ENCODE peak calls at places on chromosomes 16 and 17, in nine cellular contexts. G, E, T, I, S, O, N, F and B are unnamed samples.
A peak's percentile ranks its signal among the peaks of the same experiment; 100 is the strongest.

GRCh38 chr16:31274831-31275816 is 15.3 kb downstream of the ITGAM start:
- DNase-seq in E (no peak), G (no peak), T (no peak), I (no peak), F (no peak), O (no peak), S (no peak), N (no peak), B (no peak)

GRCh38 chr16:457732-458400 is 32.4 kb downstream of the RAB11FIP3 start:
- DNase-seq in T (no peak), F (no peak), S (no peak), I (peak; percentile 53), N (no peak), G (no peak), O (peak; percentile 22), E (peak; percentile 41), B (no peak)

GRCh38 chr17:64500487-64500859 is 3.6 kb upstream of the POLG2 start:
- DNase-seq in O (no peak), F (no peak), S (no peak), G (no peak), I (no peak), T (no peak), N (no peak), E (no peak), B (no peak)

GRCh38 chr17:62688398-62689140 is 61.1 kb downstream of the MRC2 start:
- DNase-seq in G (no peak), E (no peak), F (no peak), T (no peak), S (no peak), I (no peak), O (no peak), N (no peak), B (no peak)

GRCh38 chr16:81650982-81651562 is 128.0 kb upstream of the PLCG2 start:
- DNase-seq in G (no peak), F (no peak), E (peak; percentile 45), T (no peak), S (no peak), O (peak; percentile 87), I (peak; percentile 66), N (no peak), B (no peak)

GRCh38 chr17:55308613-55309332 is 44.0 kb downstream of the HLF start:
- DNase-seq in O (no peak), I (no peak), G (no peak), T (no peak), F (no peak), S (no peak), N (no peak), E (no peak), B (no peak)

GRCh38 chr17:81703747-81704654 is 834 bp downstream of the MRPL12 start:
- DNase-seq in E (no peak), I (no peak), G (no peak), S (no peak), N (no peak), T (no peak), F (no peak), O (no peak), B (no peak)

GRCh38 chr17:21210411-21211076 is 3.4 kb downstream of the TMEM11 start:
- DNase-seq in T (no peak), S (no peak), F (no peak), N (no peak), E (no peak), G (no peak), O (no peak), I (no peak), B (no peak)

GRCh38 chr17:82899941-82900340 is 60.1 kb upstream of the ZNF750 start:
- DNase-seq in F (no peak), I (no peak), N (no peak), O (no peak), G (no peak), E (no peak), T (no peak), S (no peak), B (no peak)

GRCh38 chr16:66898207-66898606 is 17.9 kb downstream of the PDP2 start:
- DNase-seq in S (no peak), E (peak; percentile 91), T (no peak), N (peak; percentile 95), F (peak; percentile 22), I (peak; percentile 46), O (no peak), G (no peak), B (no peak)

GRCh38 chr17:58252141-58252540 is 13.8 kb downstream of the LPO start:
- DNase-seq in N (no peak), S (no peak), E (no peak), O (no peak), T (no peak), I (no peak), G (no peak), F (no peak), B (no peak)

GRCh38 chr17:62573480-62574117 is 53.9 kb upstream of the MRC2 start:
- DNase-seq in N (no peak), S (no peak), G (no peak), I (peak; percentile 6), E (no peak), T (no peak), O (no peak), F (peak; percentile 37), B (no peak)

GRCh38 chr17:36827056-36827455 is 110.2 kb upstream of the LHX1 start:
- DNase-seq in S (no peak), E (no peak), G (no peak), F (no peak), T (no peak), N (no peak), I (no peak), O (no peak), B (no peak)

GRCh38 chr16:17367034-17367433 is 103.7 kb downstream of the XYLT1 start:
- DNase-seq in F (no peak), E (no peak), T (no peak), O (no peak), G (no peak), I (no peak), N (no peak), S (no peak), B (no peak)

GRCh38 chr17:11330871-11331270 is 89.9 kb downstream of the SHISA6 start:
- DNase-seq in S (no peak), G (no peak), O (peak; percentile 27), N (no peak), T (no peak), F (peak; percentile 71), I (peak; percentile 21), E (no peak), B (no peak)

GRCh38 chr17:19270347-19270950 is 33.3 kb downstream of the EPN2 start:
- DNase-seq in T (no peak), N (no peak), E (no peak), S (no peak), I (no peak), G (no peak), F (no peak), O (no peak), B (no peak)

GRCh38 chr17:199806-200603 is 18.6 kb upstream of the DOC2B start:
- DNase-seq in S (no peak), F (no peak), E (peak; percentile 62), O (peak; percentile 59), G (no peak), N (no peak), T (no peak), I (peak; percentile 10), B (no peak)

GRCh38 chr16:84138824-84139627 is 6.0 kb downstream of the HSDL1 start:
- DNase-seq in T (no peak), O (peak; percentile 24), I (peak; percentile 32), G (no peak), E (peak; percentile 70), N (no peak), S (no peak), F (peak; percentile 58), B (no peak)
- H3K4me3 ChIP-seq in T (no peak overlapping the region), O (peak overlapping the region; percentile 22), I (no peak overlapping the region), G (no peak overlapping the region), E (no peak overlapping the region), N (no peak overlapping the region), S (no peak overlapping the region), F (no peak overlapping the region), B (no peak overlapping the region)

GRCh38 chr17:69853533-69854262 is 221.3 kb upstream of the KCNJ16 start:
- DNase-seq in N (no peak), O (no peak), G (no peak), T (no peak), I (peak; percentile 64), E (peak; percentile 72), F (no peak), S (no peak), B (no peak)
- H3K4me3 ChIP-seq in N (no peak overlapping the region), O (no peak overlapping the region), G (no peak overlapping the region), T (no peak overlapping the region), I (no peak overlapping the region), E (no peak overlapping the region), F (no peak overlapping the region), S (no peak overlapping the region), B (no peak overlapping the region)

DNA sequence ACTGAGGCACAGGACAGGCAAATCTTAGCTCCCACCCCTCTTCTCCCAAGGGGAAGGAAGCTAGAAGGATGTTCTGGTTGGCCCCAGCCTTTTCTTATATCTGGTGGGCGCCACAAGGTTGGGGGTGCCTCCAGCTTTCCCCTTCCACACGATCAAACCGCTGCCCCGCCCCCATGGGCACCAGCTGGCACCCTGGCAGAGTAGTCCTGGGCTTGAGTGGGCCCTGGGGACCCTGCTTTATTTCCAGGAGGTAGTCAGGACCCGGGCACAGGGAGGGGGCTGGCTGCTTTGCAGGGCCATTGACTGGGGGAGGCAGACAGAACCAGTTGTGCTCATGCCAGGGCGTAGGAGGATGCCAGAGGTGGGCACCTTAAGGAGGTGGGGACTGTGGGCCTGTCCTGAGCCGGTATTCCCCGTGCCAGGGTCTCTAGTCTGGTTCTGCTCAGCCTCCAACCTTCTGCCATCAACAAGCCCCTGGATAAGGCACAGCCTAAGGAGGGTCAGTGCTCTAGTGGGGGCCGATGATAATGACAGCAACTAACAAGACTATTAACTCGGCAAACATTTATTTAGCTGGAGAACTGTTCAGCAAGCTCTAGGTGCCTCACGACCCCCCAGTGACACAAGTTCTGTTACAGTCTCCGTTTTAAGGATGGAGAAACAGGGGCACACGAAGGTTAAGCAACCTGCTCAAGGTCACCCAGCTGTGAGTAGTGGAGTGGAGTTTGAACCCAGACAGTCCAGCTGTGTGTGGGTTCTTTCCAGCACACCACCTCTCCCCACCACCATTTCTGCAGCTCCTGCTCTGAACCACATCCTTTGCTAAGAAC is 7.6 kb upstream of the PPP1R1B start:
- DNase-seq in G (no peak), N (no peak), E (no peak), I (no peak), S (no peak), O (no peak), F (no peak), T (no peak), B (no peak)
- H3K4me3 ChIP-seq in G (no peak overlapping the region), N (peak overlapping the region; percentile 63), E (no peak overlapping the region), I (no peak overlapping the region), S (no peak overlapping the region), O (peak overlapping the region; percentile 66), F (no peak overlapping the region), T (no peak overlapping the region), B (no peak overlapping the region)

DNA sequence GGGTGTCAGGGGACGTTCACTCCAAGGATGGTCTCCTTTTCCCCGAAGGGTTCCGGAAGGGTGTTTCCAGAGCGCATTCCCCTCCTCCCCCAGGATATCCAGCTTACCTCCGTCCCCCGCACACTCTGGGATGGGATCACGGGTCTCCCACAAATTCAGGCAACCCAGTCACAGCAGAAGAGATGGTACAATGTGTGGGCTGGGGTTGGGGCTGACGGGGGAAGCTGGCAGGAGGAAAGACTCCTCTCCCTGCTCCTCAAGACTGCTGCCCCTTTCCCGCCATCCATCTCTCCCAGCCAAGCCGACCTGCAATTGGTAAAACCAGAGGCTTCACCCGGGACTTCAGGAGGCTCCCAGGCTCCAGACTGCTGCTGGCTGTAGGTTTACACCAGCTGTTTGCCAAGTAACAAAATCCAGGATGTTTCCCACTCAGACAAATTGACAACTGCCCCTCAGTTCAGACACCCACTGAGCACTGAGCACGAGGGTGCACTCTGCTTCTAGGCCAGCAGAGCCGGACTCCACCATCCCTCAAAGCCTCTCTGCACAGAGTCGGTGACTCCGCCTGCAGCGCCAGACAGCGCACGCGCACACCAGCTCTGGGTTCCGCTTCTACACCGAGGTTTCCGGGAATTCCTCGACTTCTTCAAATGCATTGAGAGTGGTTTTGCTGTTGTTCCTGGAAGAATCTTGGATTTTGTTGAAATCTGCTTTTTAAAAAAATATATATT is 37.7 kb downstream of the ASPA start:
- DNase-seq in T (no peak), O (no peak), S (no peak), N (no peak), I (no peak), E (no peak), F (no peak), G (no peak), B (no peak)
- H3K4me3 ChIP-seq in T (peak overlapping the region; percentile 10), O (no peak overlapping the region), S (no peak overlapping the region), N (peak overlapping the region; percentile 12), I (no peak overlapping the region), E (no peak overlapping the region), F (no peak overlapping the region), G (no peak overlapping the region), B (no peak overlapping the region)